ENCODE peak calls at places on chromosome 11, in four cellular contexts. B, H, O and I are unnamed samples.

GRCh38 chr11:84969103-84969502 is 658.0 kb downstream of the DLG2 start:
- DNase-seq in O (no peak), B (no peak), H (no peak), I (no peak)

GRCh38 chr11:43955381-43956118 is 13.1 kb downstream of the C11orf96 start:
- DNase-seq in B (no peak), H (no peak), O (no peak), I (no peak)

GRCh38 chr11:117298195-117298594 is 7.0 kb downstream of the BACE1-AS start:
- DNase-seq in O (no peak), H (no peak), B (no peak), I (no peak)

GRCh38 chr11:382081-382643 is 11.8 kb upstream of the PKP3 start:
- DNase-seq in H (no peak), B (no peak), O (peak), I (no peak)

GRCh38 chr11:39294648-39295047 is 2164.8 kb downstream of the LRRC4C start:
- DNase-seq in B (no peak), H (no peak), O (no peak), I (no peak)

GRCh38 chr11:120511804-120512726 is 517 bp downstream of the GRIK4 start:
- DNase-seq in H (no peak), O (no peak), B (no peak), I (no peak)

GRCh38 chr11:3022982-3023381 is 30.9 kb upstream of the NAP1L4 start:
- DNase-seq in B (no peak), O (no peak), H (no peak), I (no peak)

GRCh38 chr11:123260511-123261211 is 65.6 kb upstream of the CLMP start:
- DNase-seq in O (no peak), H (no peak), B (no peak), I (no peak)

GRCh38 chr11:96152623-96153022 is 190.4 kb downstream of the MAML2 start:
- DNase-seq in O (no peak), H (no peak), B (no peak), I (no peak)

GRCh38 chr11:65662802-65663633 is at the start of gene RELA:
- DNase-seq in B (no peak), O (peak), H (peak), I (peak)

GRCh38 chr11:26134481-26135355 is 197.2 kb upstream of the ANO3 start:
- DNase-seq in B (no peak), O (no peak), H (peak), I (no peak)

GRCh38 chr11:33375688-33376311 is 118.6 kb downstream of the HIPK3 start:
- DNase-seq in H (no peak), B (no peak), O (peak), I (no peak)

GRCh38 chr11:12318791-12319733 is 58.3 kb upstream of the PARVA start:
- DNase-seq in O (no peak), B (peak), H (no peak), I (no peak)

GRCh38 chr11:57515332-57516060 is at the start of gene SLC43A1:
- DNase-seq in B (no peak), O (peak), H (peak), I (no peak)

GRCh38 chr11:129911298-129911697 is 15.9 kb upstream of the NFRKB start:
- DNase-seq in O (no peak), H (no peak), B (no peak), I (no peak)

GRCh38 chr11:45388472-45388871 is 102.3 kb upstream of the SYT13 start:
- DNase-seq in B (no peak), O (no peak), H (no peak), I (no peak)

GRCh38 chr11:13364388-13364787 is 86.8 kb downstream of the BMAL1 start:
- DNase-seq in O (no peak), H (no peak), B (no peak), I (no peak)

GRCh38 chr11:113649311-113649710 is 56.8 kb downstream of the TMPRSS5 start:
- DNase-seq in O (no peak), B (no peak), H (no peak), I (no peak)